ENCODE peak calls at places on chromosomes 12 and 14, in five cellular contexts. One of them, this sample, is unnamed. For H3K9me3, the result is how much of the 10 kb centered on the place peaks cover.

GRCh38 chr14:58566979-58567378 is 70.8 kb upstream of the DACT1 start:
- DNase-seq in IMR-90: no peak
- DNase-seq in kidney: no peak
- DNase-seq in left lung: no peak
- DNase-seq in psoas muscle: no peak
- DNase-seq in this sample: no peak

GRCh38 chr12:52215587-52216031 is 17.4 kb upstream of the KRT7 start:
- DNase-seq in left lung: peak
- DNase-seq in kidney: peak
- DNase-seq in IMR-90: peak
- DNase-seq in psoas muscle: no peak
- DNase-seq in this sample: peak

GRCh38 chr12:26192142-26192541 is 3.2 kb upstream of the SSPN start:
- DNase-seq in psoas muscle: no peak
- DNase-seq in kidney: no peak
- DNase-seq in left lung: no peak
- DNase-seq in IMR-90: no peak
- DNase-seq in this sample: no peak

GRCh38 chr12:124654666-124655316 is 87.4 kb upstream of the NCOR2 start:
- DNase-seq in IMR-90: no peak
- DNase-seq in psoas muscle: peak
- DNase-seq in kidney: peak
- DNase-seq in left lung: no peak
- DNase-seq in this sample: no peak

GRCh38 chr12:69239922-69240624 is 704 bp downstream of the CPSF6 start:
- DNase-seq in left lung: peak
- DNase-seq in kidney: peak
- DNase-seq in IMR-90: peak
- DNase-seq in psoas muscle: peak
- DNase-seq in this sample: no peak

GRCh38 chr14:79986251-79986650 is 225.1 kb downstream of the DIO2 start:
- DNase-seq in psoas muscle: no peak
- DNase-seq in IMR-90: no peak
- DNase-seq in left lung: no peak
- DNase-seq in kidney: no peak
- DNase-seq in this sample: no peak

GRCh38 chr12:70045036-70045435 is 198.2 kb upstream of the CNOT2 start:
- DNase-seq in left lung: no peak
- DNase-seq in kidney: no peak
- DNase-seq in psoas muscle: no peak
- DNase-seq in IMR-90: peak
- DNase-seq in this sample: no peak

GRCh38 chr12:55652352-55652751 is 15.7 kb downstream of the OR10P1 start:
- DNase-seq in IMR-90: no peak
- DNase-seq in psoas muscle: no peak
- DNase-seq in kidney: no peak
- DNase-seq in left lung: no peak
- DNase-seq in this sample: no peak

GRCh38 chr12:76375470-76375869 is 27.3 kb upstream of the BBS10 start:
- DNase-seq in kidney: no peak
- DNase-seq in IMR-90: peak
- DNase-seq in psoas muscle: no peak
- DNase-seq in left lung: no peak
- DNase-seq in this sample: no peak

GRCh38 chr12:6827982-6828670 is at the start of gene P3H3:
- DNase-seq in kidney: peak
- DNase-seq in IMR-90: peak
- DNase-seq in psoas muscle: no peak
- DNase-seq in left lung: no peak
- DNase-seq in this sample: no peak

GRCh38 chr14:80047761-80048160 is 163.5 kb downstream of the DIO2 start:
- DNase-seq in left lung: no peak
- DNase-seq in psoas muscle: no peak
- DNase-seq in IMR-90: no peak
- DNase-seq in kidney: no peak
- DNase-seq in this sample: no peak

GRCh38 chr12:51392556-51393237 is 1.5 kb upstream of the GALNT6 start:
- DNase-seq in psoas muscle: no peak
- DNase-seq in IMR-90: no peak
- DNase-seq in kidney: no peak
- DNase-seq in left lung: no peak
- DNase-seq in this sample: no peak

GRCh38 chr12:57620936-57621496 is 9.8 kb downstream of the ARHGEF25 start:
- DNase-seq in kidney: peak
- DNase-seq in IMR-90: no peak
- DNase-seq in left lung: peak
- DNase-seq in psoas muscle: peak
- DNase-seq in this sample: no peak

GRCh38 chr14:86912689-86913088 is 1080.3 kb downstream of the GALC start:
- DNase-seq in left lung: no peak
- DNase-seq in kidney: no peak
- DNase-seq in psoas muscle: no peak
- DNase-seq in IMR-90: peak
- DNase-seq in this sample: no peak

GRCh38 chr14:22380511-22381455 is 208.2 kb downstream of the DAD1 start:
- DNase-seq in left lung: no peak
- DNase-seq in IMR-90: peak
- DNase-seq in psoas muscle: no peak
- DNase-seq in kidney: no peak
- DNase-seq in this sample: no peak

GRCh38 chr12:57175428-57176138 is 28.2 kb upstream of the LRP1-AS start:
- DNase-seq in IMR-90: peak
- DNase-seq in left lung: no peak
- DNase-seq in psoas muscle: peak
- DNase-seq in kidney: peak
- DNase-seq in this sample: peak

GRCh38 chr14:34301107-34301734 is 160.8 kb downstream of the SPTSSA start:
- DNase-seq in IMR-90: peak
- DNase-seq in psoas muscle: no peak
- DNase-seq in left lung: no peak
- DNase-seq in kidney: no peak
- DNase-seq in this sample: no peak

GRCh38 chr12:50542448-50542847 is 37.7 kb downstream of the DIP2B start:
- DNase-seq in IMR-90: peak
- DNase-seq in kidney: no peak
- DNase-seq in left lung: no peak
- DNase-seq in psoas muscle: no peak
- DNase-seq in this sample: peak

GRCh38 chr14:67566908-67567307 is 33.2 kb downstream of the PIGH start:
- DNase-seq in kidney: no peak
- DNase-seq in left lung: no peak
- DNase-seq in psoas muscle: peak
- DNase-seq in IMR-90: no peak
- DNase-seq in this sample: no peak

GRCh38 chr14:31025335-31026075 is at the start of gene AP4S1:
- DNase-seq in psoas muscle: peak
- DNase-seq in kidney: peak
- DNase-seq in IMR-90: no peak
- DNase-seq in left lung: peak
- DNase-seq in this sample: no peak

GRCh38 chr12:14716848-14717444 is 20.5 kb upstream of the GUCY2C start:
- DNase-seq in psoas muscle: no peak
- DNase-seq in IMR-90: peak
- DNase-seq in left lung: no peak
- DNase-seq in kidney: no peak
- DNase-seq in this sample: peak

GRCh38 chr14:99649219-99649618 is 4.3 kb downstream of the HHIPL1 start:
- DNase-seq in kidney: no peak
- DNase-seq in IMR-90: peak
- DNase-seq in psoas muscle: no peak
- DNase-seq in left lung: peak
- DNase-seq in this sample: no peak

GRCh38 chr14:32453857-32454810 is 125.0 kb downstream of the AKAP6 start:
- DNase-seq in kidney: no peak
- DNase-seq in IMR-90: peak
- DNase-seq in psoas muscle: no peak
- DNase-seq in left lung: no peak
- DNase-seq in this sample: no peak

GRCh38 chr12:1629338-1630080 is 478 bp downstream of the WNT5B start:
- DNase-seq in kidney: no peak
- DNase-seq in left lung: no peak
- DNase-seq in IMR-90: no peak
- DNase-seq in psoas muscle: no peak
- DNase-seq in this sample: no peak

GRCh38 chr12:43309845-43310405 is 242.1 kb downstream of the ADAMTS20 start:
- DNase-seq in psoas muscle: no peak
- DNase-seq in left lung: no peak
- DNase-seq in IMR-90: peak
- DNase-seq in kidney: no peak
- DNase-seq in this sample: no peak

GRCh38 chr12:97745406-97746101 is 282.9 kb downstream of the RMST start:
- DNase-seq in psoas muscle: no peak
- DNase-seq in left lung: peak
- DNase-seq in kidney: no peak
- DNase-seq in IMR-90: no peak
- DNase-seq in this sample: no peak

GRCh38 chr12:82832981-82833380 is 146.3 kb downstream of the TMTC2 start:
- DNase-seq in IMR-90: no peak
- DNase-seq in kidney: no peak
- DNase-seq in psoas muscle: no peak
- DNase-seq in left lung: no peak
- DNase-seq in this sample: no peak
- H3K27ac ChIP-seq in IMR-90: no peak
- H3K27ac ChIP-seq in kidney: no peak
- H3K27ac ChIP-seq in psoas muscle: no peak
- H3K27ac ChIP-seq in left lung: no peak
- H3K27ac ChIP-seq in this sample: no peak

DNA sequence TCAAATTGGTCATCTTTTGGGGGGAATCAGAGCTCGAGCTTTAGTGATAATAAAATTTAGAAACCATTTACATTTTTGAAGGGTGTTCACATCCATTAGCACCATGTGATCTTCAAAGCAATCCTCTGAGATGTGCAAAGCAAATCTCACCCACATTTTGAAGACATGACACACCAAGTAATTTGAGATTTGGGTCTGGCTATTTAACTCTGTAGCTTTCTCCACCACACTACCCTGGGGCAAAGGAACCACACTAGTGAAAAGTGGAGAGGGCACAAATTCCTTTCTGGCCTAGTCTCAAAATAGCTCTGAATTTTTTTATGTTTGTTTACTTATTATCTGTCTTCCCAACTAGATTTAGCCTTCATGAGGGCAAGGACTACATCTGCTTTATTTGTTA is 46.6 kb upstream of the TMEM233 start:
- DNase-seq in left lung: no peak
- DNase-seq in kidney: no peak
- DNase-seq in IMR-90: no peak
- DNase-seq in psoas muscle: no peak
- DNase-seq in this sample: no peak
- H3K9me3 ChIP-seq in left lung: under half
- H3K9me3 ChIP-seq in kidney: under half
- H3K9me3 ChIP-seq in IMR-90: under half
- H3K9me3 ChIP-seq in psoas muscle: under half
- H3K9me3 ChIP-seq in this sample: under half

DNA sequence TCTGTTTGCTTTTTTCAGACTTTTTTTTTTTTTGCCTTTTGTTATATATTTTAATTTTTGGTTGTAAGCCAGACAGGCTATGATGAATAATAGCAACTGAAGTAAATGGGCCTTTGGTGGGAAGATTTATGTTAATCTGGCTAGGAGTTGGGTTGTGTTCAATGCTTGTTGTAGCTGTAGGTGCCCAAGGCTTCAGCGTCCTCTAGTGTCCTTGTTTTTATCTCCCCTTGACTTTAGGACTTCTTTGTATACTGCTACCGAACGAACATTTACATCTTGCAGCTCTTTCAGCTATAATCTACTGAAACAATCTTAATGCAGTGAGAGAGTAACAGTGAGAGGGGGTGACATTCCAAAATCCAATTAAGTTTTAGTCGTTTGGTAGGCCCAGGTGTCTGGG is 848.4 kb upstream of the FBXO33 start:
- DNase-seq in psoas muscle: no peak
- DNase-seq in IMR-90: no peak
- DNase-seq in left lung: no peak
- DNase-seq in kidney: no peak
- DNase-seq in this sample: no peak
- TF ChIP-seq CTCF in psoas muscle: no peak
- TF ChIP-seq CTCF in IMR-90: no peak
- TF ChIP-seq CTCF in left lung: no peak
- TF ChIP-seq CTCF in kidney: no peak
- TF ChIP-seq CTCF in this sample: no peak

GRCh38 chr14:104037074-104037473 is 48.4 kb upstream of the ASPG start:
- DNase-seq in kidney: no peak
- DNase-seq in psoas muscle: no peak
- DNase-seq in IMR-90: no peak
- DNase-seq in left lung: no peak
- DNase-seq in this sample: no peak

GRCh38 chr14:104035300-104035699 is 50.2 kb upstream of the ASPG start:
- DNase-seq in psoas muscle: no peak
- DNase-seq in IMR-90: no peak
- DNase-seq in kidney: no peak
- DNase-seq in left lung: no peak
- DNase-seq in this sample: no peak

GRCh38 chr14:104037903-104038302 is 47.6 kb upstream of the ASPG start:
- DNase-seq in psoas muscle: no peak
- DNase-seq in IMR-90: no peak
- DNase-seq in left lung: no peak
- DNase-seq in kidney: no peak
- DNase-seq in this sample: no peak

GRCh38 chr14:104039214-104039613 is 46.3 kb upstream of the ASPG start:
- DNase-seq in psoas muscle: no peak
- DNase-seq in IMR-90: no peak
- DNase-seq in kidney: no peak
- DNase-seq in left lung: no peak
- DNase-seq in this sample: no peak

DNA sequence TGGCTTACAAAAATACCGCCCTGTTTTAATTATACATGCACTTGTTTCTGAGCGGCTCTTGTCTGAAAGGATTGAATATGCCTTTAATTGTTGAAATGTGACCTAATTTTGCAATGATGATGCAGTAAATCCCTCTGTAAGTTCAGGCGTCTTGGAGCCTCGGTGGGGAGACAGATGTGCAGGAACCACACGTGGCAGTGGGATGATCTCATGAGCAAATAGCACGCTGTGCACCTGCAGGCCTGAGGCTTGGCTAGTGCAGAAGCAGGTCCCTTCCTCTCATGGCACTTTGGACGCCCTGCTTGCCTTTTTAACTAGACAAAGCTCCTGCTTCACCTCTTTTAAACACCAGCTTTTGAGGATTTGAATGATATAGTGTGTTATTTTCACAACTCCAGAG is 49.2 kb upstream of the ASPG start:
- DNase-seq in left lung: no peak
- DNase-seq in IMR-90: no peak
- DNase-seq in kidney: no peak
- DNase-seq in psoas muscle: no peak
- DNase-seq in this sample: no peak
- H3K27ac ChIP-seq in left lung: no peak
- H3K27ac ChIP-seq in IMR-90: no peak
- H3K27ac ChIP-seq in kidney: no peak
- H3K27ac ChIP-seq in psoas muscle: no peak
- H3K27ac ChIP-seq in this sample: no peak

GRCh38 chr14:105881021-105881930 is 354.9 kb downstream of the TMEM121 start:
- DNase-seq in IMR-90: no peak
- DNase-seq in left lung: peak
- DNase-seq in psoas muscle: no peak
- DNase-seq in kidney: peak
- DNase-seq in this sample: no peak
- H3K9me3 ChIP-seq in IMR-90: half or more
- H3K9me3 ChIP-seq in left lung: under half
- H3K9me3 ChIP-seq in psoas muscle: under half
- H3K9me3 ChIP-seq in kidney: under half
- H3K9me3 ChIP-seq in this sample: under half

This sample was measured in keratinocyte.